ENCODE peak calls at places on chromosomes 16 and 17, in seven cellular contexts. S is aorta; X is heart right ventricle; N is fibroblast of lung; L is naive thymus-derived CD4-positive, alpha-beta T cell; Z is PC-9; M is ovary. T is an unnamed sample. For H3K36me3 and H3K4me1, the result is how much of the 10 kb centered on the place peaks cover.

GRCh38 chr16:30444231-30445148 is 1.2 kb downstream of the SEPHS2 start:
- DNase-seq in S (no peak), X (no peak), N (no peak), L (no peak), Z (no peak), M (no peak), T (no peak)

GRCh38 chr17:81223758-81224122 is 975 bp upstream of the CEP131 start:
- DNase-seq in S (no peak), X (no peak), N (no peak), L (no peak), Z (no peak), M (no peak), T (no peak)

GRCh38 chr16:24609740-24610420 is 70.5 kb downstream of the RBBP6 start:
- DNase-seq in S (peak), X (peak), N (peak), L (no peak), Z (peak), M (peak), T (no peak)

GRCh38 chr16:88611220-88611821 is 27.1 kb upstream of the IL17C start:
- DNase-seq in S (no peak), X (no peak), N (no peak), L (no peak), Z (no peak), M (no peak), T (no peak)

GRCh38 chr17:229945-230235 is 48.4 kb upstream of the DOC2B start:
- DNase-seq in S (no peak), X (no peak), N (no peak), L (no peak), Z (no peak), M (no peak), T (no peak)

GRCh38 chr16:23025692-23026305 is 123.5 kb downstream of the USP31 start:
- DNase-seq in S (no peak), X (no peak), N (no peak), L (no peak), Z (no peak), M (no peak), T (no peak)

GRCh38 chr17:41322903-41323895 is 7.7 kb upstream of the KRTAP17-1 start:
- DNase-seq in S (no peak), X (no peak), N (no peak), L (no peak), Z (no peak), M (no peak), T (no peak)

GRCh38 chr16:56340416-56340815 is 84.9 kb downstream of the AMFR start:
- DNase-seq in S (no peak), X (no peak), N (no peak), L (no peak), Z (no peak), M (no peak), T (no peak)

GRCh38 chr16:67115649-67116048 is 5.9 kb downstream of the PHAF1 start:
- DNase-seq in S (no peak), X (no peak), N (peak), L (no peak), Z (no peak), M (no peak), T (no peak)

GRCh38 chr16:11403534-11403795 is 58.2 kb downstream of the RMI2 start:
- DNase-seq in S (no peak), X (no peak), N (no peak), L (no peak), Z (no peak), M (no peak), T (no peak)

GRCh38 chr17:28426081-28426519 is 20.1 kb upstream of the SLC46A1 start:
- DNase-seq in S (no peak), X (no peak), N (no peak), L (no peak), Z (no peak), M (no peak), T (no peak)

GRCh38 chr16:81612351-81613170 is 166.5 kb upstream of the PLCG2 start:
- DNase-seq in S (no peak), X (peak), N (peak), L (no peak), Z (no peak), M (no peak), T (no peak)

GRCh38 chr17:43338886-43339516 is 59.8 kb upstream of the ARL4D start:
- DNase-seq in S (peak), X (peak), N (peak), L (peak), Z (peak), M (peak), T (peak)

GRCh38 chr17:2213291-2213960 is 90.2 kb downstream of the SMG6 start:
- DNase-seq in S (no peak), X (no peak), N (peak), L (no peak), Z (no peak), M (no peak), T (no peak)

GRCh38 chr16:88633684-88634140 is 4.7 kb upstream of the IL17C start:
- DNase-seq in S (no peak), X (no peak), N (no peak), L (no peak), Z (no peak), M (no peak), T (peak)

GRCh38 chr17:79874329-79874981 is 35.2 kb upstream of the CBX4 start:
- DNase-seq in S (no peak), X (no peak), N (peak), L (no peak), Z (no peak), M (no peak), T (no peak)

DNA sequence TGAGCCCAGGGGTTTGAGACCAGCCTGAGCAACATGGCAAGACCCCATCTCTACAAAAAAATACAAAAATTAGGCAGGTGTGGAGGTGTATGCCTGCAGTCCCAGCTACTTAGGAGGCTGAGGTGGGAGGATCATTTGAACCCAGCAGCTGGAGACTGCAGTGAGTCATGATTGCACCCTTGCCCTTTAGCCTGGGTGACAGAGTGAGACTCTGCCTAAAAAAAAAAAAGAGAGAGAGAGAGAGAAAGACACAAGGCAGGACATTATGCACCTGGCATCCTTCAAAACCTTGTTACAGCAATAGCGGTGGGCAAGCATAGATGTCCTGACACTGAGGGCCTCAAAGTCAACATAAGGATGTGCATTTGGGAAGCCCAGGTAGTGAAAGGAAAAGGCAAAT is 19.9 kb upstream of the SIAH1 start:
- DNase-seq in S (no peak), X (no peak), N (no peak), L (no peak), Z (no peak), M (no peak), T (no peak)
- H3K36me3 ChIP-seq in S (under half), X (under half), N (under half), L (under half), Z (under half), M (under half), T (under half)

GRCh38 chr16:14241631-14242030 is 170.5 kb downstream of the MRTFB start:
- DNase-seq in S (no peak), X (no peak), N (no peak), L (no peak), Z (no peak), M (no peak), T (no peak)
- H3K4me1 ChIP-seq in S (under half), X (under half), N (under half), L (under half), Z (under half), M (under half), T (under half)

DNA sequence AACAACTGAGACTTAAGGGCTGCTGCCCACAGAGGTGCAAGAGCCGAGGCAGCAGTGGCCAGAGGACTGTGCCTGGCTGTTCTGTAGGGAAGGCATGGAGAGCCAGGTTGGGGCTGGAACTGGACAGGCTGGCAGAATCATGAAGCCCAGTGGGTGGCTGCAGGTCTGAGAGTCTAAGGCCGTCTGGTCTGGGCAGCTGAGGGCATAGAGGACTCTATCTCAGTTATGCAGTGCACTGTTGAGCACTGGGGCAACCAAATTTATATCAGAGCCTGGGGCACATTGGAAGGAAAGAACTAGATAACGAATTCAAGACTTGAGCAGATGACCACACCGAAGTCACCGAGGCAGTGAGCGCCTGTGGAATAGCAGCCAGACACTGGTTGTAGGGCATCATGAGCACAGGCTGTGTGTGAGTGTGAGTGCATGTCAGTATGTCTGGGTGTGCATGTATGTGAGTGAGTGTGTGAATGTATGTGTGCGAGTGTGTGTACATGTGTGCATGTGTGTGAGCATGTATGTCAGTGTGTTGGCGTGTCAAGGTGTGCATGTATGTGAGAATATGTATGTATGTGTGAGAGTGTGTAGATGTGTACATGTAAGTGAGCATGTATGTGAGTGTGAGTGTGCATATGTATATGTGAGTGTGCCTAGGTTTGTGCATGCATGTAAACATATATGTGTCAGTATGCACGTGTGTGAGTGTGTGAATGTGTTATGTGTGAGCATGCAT is 36.9 kb downstream of the RGS9 start:
- DNase-seq in S (no peak), X (no peak), N (no peak), L (no peak), Z (no peak), M (no peak), T (no peak)
- H3K27ac ChIP-seq in S (no peak), X (no peak), N (no peak), L (peak), Z (no peak), M (no peak), T (peak)

GRCh38 chr17:35101725-35102124 is 17.9 kb downstream of the RAD51D start:
- DNase-seq in S (no peak), X (no peak), N (no peak), L (no peak), Z (no peak), M (no peak), T (no peak)
- H3K36me3 ChIP-seq in S (under half), X (half or more), N (under half), L (half or more), Z (under half), M (under half), T (under half)

GRCh38 chr17:57672971-57673370 is 72.1 kb downstream of the CCDC182 start:
- DNase-seq in S (no peak), X (no peak), N (no peak), L (no peak), Z (no peak), M (peak), T (no peak)
- H3K4me1 ChIP-seq in S (under half), X (under half), N (under half), L (under half), Z (under half), M (under half), T (under half)

GRCh38 chr17:78357687-78358537 is 2.0 kb downstream of the SOCS3 start:
- DNase-seq in S (no peak), X (no peak), N (no peak), L (no peak), Z (peak), M (no peak), T (no peak)
- H3K27ac ChIP-seq in S (no peak), X (peak), N (peak), L (peak), Z (no peak), M (peak), T (peak)

DNA sequence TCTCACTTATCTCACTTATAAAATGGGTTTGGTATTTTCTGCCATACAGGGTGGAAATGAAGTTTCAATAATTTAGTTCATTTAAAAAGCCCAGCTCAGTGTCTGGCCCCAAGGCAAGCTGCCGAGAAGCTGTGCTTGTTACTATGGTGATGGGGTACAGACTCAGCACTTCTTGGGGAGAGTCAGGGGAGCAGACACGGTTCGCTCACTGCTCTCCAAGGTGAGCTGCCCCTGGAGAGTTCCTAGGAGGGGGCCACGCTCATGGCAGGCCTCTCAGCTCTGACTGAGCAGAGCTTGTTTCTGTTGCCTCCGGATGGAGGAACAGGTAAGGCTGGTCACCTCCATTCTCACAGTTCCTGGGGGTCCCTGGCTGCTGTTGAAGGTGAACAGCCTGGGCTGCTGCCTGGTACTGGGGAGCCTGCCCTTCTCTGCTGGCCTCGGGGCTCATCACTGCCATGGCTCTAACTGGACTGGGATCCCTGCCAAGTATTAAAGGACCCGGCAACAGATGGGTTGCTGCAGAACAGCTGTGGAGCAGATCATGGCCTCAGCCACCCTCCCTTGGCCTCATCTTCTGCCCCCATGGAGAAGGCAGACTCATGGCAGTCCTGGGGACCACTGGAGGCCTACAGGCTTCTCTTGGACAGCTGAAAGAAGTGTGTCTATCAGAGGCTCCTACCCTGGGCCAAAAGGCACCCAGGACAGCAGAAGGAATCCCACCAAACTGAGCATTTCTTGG is 25.8 kb upstream of the SPATA32 start:
- DNase-seq in S (no peak), X (no peak), N (no peak), L (no peak), Z (no peak), M (no peak), T (no peak)
- H3K36me3 ChIP-seq in S (under half), X (half or more), N (under half), L (half or more), Z (half or more), M (under half), T (half or more)

GRCh38 chr16:58000706-58001676 is at the start of gene USB1:
- DNase-seq in S (peak), X (peak), N (peak), L (peak), Z (peak), M (peak), T (peak)
- H3K4me1 ChIP-seq in S (under half), X (under half), N (under half), L (under half), Z (under half), M (under half), T (under half)

GRCh38 chr16:87369117-87369775 is 14.3 kb downstream of the FBXO31 start:
- DNase-seq in S (no peak), X (no peak), N (no peak), L (no peak), Z (no peak), M (no peak), T (no peak)

GRCh38 chr16:87372305-87372704 is 11.3 kb downstream of the FBXO31 start:
- DNase-seq in S (no peak), X (no peak), N (no peak), L (no peak), Z (no peak), M (no peak), T (no peak)

GRCh38 chr16:87374313-87374712 is 9.3 kb downstream of the FBXO31 start:
- DNase-seq in S (no peak), X (no peak), N (no peak), L (no peak), Z (no peak), M (no peak), T (no peak)

GRCh38 chr16:87369796-87370719 is 13.5 kb downstream of the FBXO31 start:
- DNase-seq in S (no peak), X (no peak), N (no peak), L (no peak), Z (no peak), M (no peak), T (no peak)

GRCh38 chr16:87371261-87371866 is 12.2 kb downstream of the FBXO31 start:
- DNase-seq in S (no peak), X (peak), N (no peak), L (no peak), Z (no peak), M (no peak), T (no peak)
- H3K27ac ChIP-seq in S (no peak), X (peak), N (no peak), L (no peak), Z (no peak), M (no peak), T (no peak)

GRCh38 chr16:65829076-65829475 is 537.4 kb upstream of the CDH5 start:
- DNase-seq in S (no peak), X (no peak), N (no peak), L (no peak), Z (no peak), M (no peak), T (no peak)

GRCh38 chr16:65825191-65825856 is 541.2 kb upstream of the CDH5 start:
- DNase-seq in S (no peak), X (no peak), N (no peak), L (no peak), Z (no peak), M (no peak), T (no peak)

GRCh38 chr16:65832269-65832668 is 534.2 kb upstream of the CDH5 start:
- DNase-seq in S (no peak), X (no peak), N (no peak), L (no peak), Z (no peak), M (no peak), T (no peak)

GRCh38 chr16:65832679-65833078 is 533.8 kb upstream of the CDH5 start:
- DNase-seq in S (no peak), X (no peak), N (no peak), L (no peak), Z (no peak), M (no peak), T (no peak)

GRCh38 chr16:65828296-65828695 is 538.2 kb upstream of the CDH5 start:
- DNase-seq in S (no peak), X (no peak), N (no peak), L (no peak), Z (no peak), M (no peak), T (no peak)
- H3K36me3 ChIP-seq in S (under half), X (under half), N (under half), L (under half), Z (under half), M (under half), T (under half)

T was measured in CD4-positive, alpha-beta memory T cell.